ENCODE peak calls at places on chromosomes 6 and 20, in eight cellular contexts. One of them, this sample, is unnamed.

GRCh38 chr6:81171991-81172740 is 580.3 kb downstream of the TENT5A start:
- DNase-seq in IMR-90: peak; percentile 36
- DNase-seq in fibroblast of lung: peak; percentile 53
- DNase-seq in AG09309: no peak
- DNase-seq in fibroblast of mammary gland: peak; percentile 71
- DNase-seq in WERI-Rb-1: no peak
- DNase-seq in BJ: no peak
- DNase-seq in HL-60: no peak
- DNase-seq in this sample: peak; percentile 9

GRCh38 chr6:132695773-132696172 is 18.1 kb downstream of the VNN1 start:
- DNase-seq in fibroblast of mammary gland: no peak
- DNase-seq in BJ: no peak
- DNase-seq in HL-60: no peak
- DNase-seq in AG09309: no peak
- DNase-seq in IMR-90: no peak
- DNase-seq in WERI-Rb-1: no peak
- DNase-seq in fibroblast of lung: no peak
- DNase-seq in this sample: no peak

GRCh38 chr6:113103618-113104390 is 753.3 kb upstream of the MARCKS start:
- DNase-seq in fibroblast of lung: peak; percentile 78
- DNase-seq in WERI-Rb-1: no peak
- DNase-seq in AG09309: peak; percentile 88
- DNase-seq in IMR-90: peak; percentile 74
- DNase-seq in BJ: peak; percentile 62
- DNase-seq in HL-60: no peak
- DNase-seq in fibroblast of mammary gland: peak; percentile 87
- DNase-seq in this sample: peak; percentile 66

GRCh38 chr20:58106143-58106750 is 122.2 kb downstream of the ANKRD60 start:
- DNase-seq in AG09309: no peak
- DNase-seq in IMR-90: no peak
- DNase-seq in fibroblast of mammary gland: no peak
- DNase-seq in fibroblast of lung: no peak
- DNase-seq in WERI-Rb-1: no peak
- DNase-seq in BJ: no peak
- DNase-seq in HL-60: no peak
- DNase-seq in this sample: no peak

GRCh38 chr6:135884136-135884535 is 32.6 kb downstream of the PDE7B start:
- DNase-seq in fibroblast of mammary gland: no peak
- DNase-seq in IMR-90: no peak
- DNase-seq in BJ: no peak
- DNase-seq in WERI-Rb-1: no peak
- DNase-seq in HL-60: no peak
- DNase-seq in AG09309: no peak
- DNase-seq in fibroblast of lung: no peak
- DNase-seq in this sample: no peak

GRCh38 chr6:110636776-110637175 is 160.4 kb upstream of the SLC22A16 start:
- DNase-seq in fibroblast of lung: no peak
- DNase-seq in fibroblast of mammary gland: no peak
- DNase-seq in WERI-Rb-1: no peak
- DNase-seq in AG09309: no peak
- DNase-seq in HL-60: no peak
- DNase-seq in BJ: no peak
- DNase-seq in IMR-90: no peak
- DNase-seq in this sample: no peak

GRCh38 chr6:22653980-22654610 is 84.7 kb downstream of the HDGFL1 start:
- DNase-seq in AG09309: no peak
- DNase-seq in BJ: no peak
- DNase-seq in HL-60: no peak
- DNase-seq in IMR-90: no peak
- DNase-seq in fibroblast of mammary gland: no peak
- DNase-seq in WERI-Rb-1: no peak
- DNase-seq in fibroblast of lung: no peak
- DNase-seq in this sample: no peak

GRCh38 chr20:2557873-2558580 is 21.7 kb downstream of the TMC2 start:
- DNase-seq in AG09309: no peak
- DNase-seq in HL-60: no peak
- DNase-seq in WERI-Rb-1: no peak
- DNase-seq in fibroblast of lung: no peak
- DNase-seq in IMR-90: no peak
- DNase-seq in fibroblast of mammary gland: no peak
- DNase-seq in BJ: no peak
- DNase-seq in this sample: no peak

GRCh38 chr20:63580796-63581461 is 6.9 kb upstream of the HELZ2 start:
- DNase-seq in AG09309: peak; percentile 13
- DNase-seq in WERI-Rb-1: peak; percentile 81
- DNase-seq in HL-60: no peak
- DNase-seq in BJ: no peak
- DNase-seq in IMR-90: peak; percentile 54
- DNase-seq in fibroblast of mammary gland: peak; percentile 60
- DNase-seq in fibroblast of lung: peak; percentile 44
- DNase-seq in this sample: no peak

GRCh38 chr6:106165885-106166485 is 79.8 kb downstream of the PRDM1 start:
- DNase-seq in IMR-90: peak; percentile 77
- DNase-seq in HL-60: no peak
- DNase-seq in fibroblast of mammary gland: peak; percentile 53
- DNase-seq in fibroblast of lung: peak; percentile 66
- DNase-seq in AG09309: no peak
- DNase-seq in BJ: no peak
- DNase-seq in WERI-Rb-1: no peak
- DNase-seq in this sample: no peak

GRCh38 chr6:54847799-54848597 is 1.4 kb downstream of the FAM83B start:
- DNase-seq in AG09309: peak; percentile 24
- DNase-seq in BJ: peak; percentile 6
- DNase-seq in fibroblast of mammary gland: peak; percentile 38
- DNase-seq in fibroblast of lung: peak; percentile 46
- DNase-seq in IMR-90: peak; percentile 74
- DNase-seq in HL-60: no peak
- DNase-seq in WERI-Rb-1: no peak
- DNase-seq in this sample: no peak
- H3K4me3 ChIP-seq in AG09309: no peak overlapping the region
- H3K4me3 ChIP-seq in BJ: no peak overlapping the region
- H3K4me3 ChIP-seq in fibroblast of mammary gland: no peak overlapping the region
- H3K4me3 ChIP-seq in fibroblast of lung: no peak overlapping the region
- H3K4me3 ChIP-seq in IMR-90: no peak overlapping the region
- H3K4me3 ChIP-seq in HL-60: no peak overlapping the region
- H3K4me3 ChIP-seq in WERI-Rb-1: no peak overlapping the region
- H3K4me3 ChIP-seq in this sample: no peak overlapping the region

DNA sequence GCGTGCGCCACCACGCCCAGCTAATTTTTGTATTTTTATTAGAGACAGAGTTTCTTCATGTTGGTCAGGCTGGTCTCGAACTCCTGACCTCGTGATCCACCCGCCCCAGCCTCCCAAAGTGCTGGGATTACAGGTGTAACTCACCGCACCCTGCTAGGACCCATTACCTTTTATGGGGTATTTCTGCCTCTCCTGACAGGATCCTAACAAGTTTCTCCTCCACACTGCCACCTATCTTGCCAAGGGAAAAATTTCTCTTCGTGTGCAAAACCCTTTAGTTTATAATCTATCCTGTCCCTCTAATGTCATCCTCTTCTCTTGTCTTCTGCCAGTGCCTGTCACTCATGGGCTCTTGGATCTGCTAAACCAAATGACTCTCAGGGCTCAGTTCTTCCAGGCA is 1.9 kb downstream of the STMND1 start:
- DNase-seq in fibroblast of lung: no peak
- DNase-seq in HL-60: no peak
- DNase-seq in BJ: no peak
- DNase-seq in AG09309: no peak
- DNase-seq in IMR-90: no peak
- DNase-seq in fibroblast of mammary gland: no peak
- DNase-seq in WERI-Rb-1: no peak
- DNase-seq in this sample: no peak
- TF ChIP-seq CTCF in fibroblast of lung: no peak
- TF ChIP-seq CTCF in HL-60: no peak
- TF ChIP-seq CTCF in BJ: peak; percentile 22
- TF ChIP-seq CTCF in AG09309: peak; percentile 21
- TF ChIP-seq CTCF in IMR-90: peak; percentile 22
- TF ChIP-seq CTCF in fibroblast of mammary gland: peak; percentile 25
- TF ChIP-seq CTCF in WERI-Rb-1: peak; percentile 38
- TF ChIP-seq CTCF in this sample: peak; percentile 16

GRCh38 chr6:144063744-144064401 is 31.5 kb downstream of the SF3B5 start:
- DNase-seq in AG09309: no peak
- DNase-seq in HL-60: peak; percentile 69
- DNase-seq in fibroblast of lung: no peak
- DNase-seq in IMR-90: no peak
- DNase-seq in WERI-Rb-1: peak; percentile 93
- DNase-seq in fibroblast of mammary gland: peak; percentile 4
- DNase-seq in BJ: no peak
- DNase-seq in this sample: no peak

GRCh38 chr6:144063246-144063743 is 32.1 kb downstream of the SF3B5 start:
- DNase-seq in BJ: no peak
- DNase-seq in IMR-90: no peak
- DNase-seq in WERI-Rb-1: peak; percentile 77
- DNase-seq in HL-60: no peak
- DNase-seq in AG09309: no peak
- DNase-seq in fibroblast of lung: no peak
- DNase-seq in fibroblast of mammary gland: no peak
- DNase-seq in this sample: no peak

GRCh38 chr6:144066255-144066654 is 29.1 kb downstream of the SF3B5 start:
- DNase-seq in HL-60: no peak
- DNase-seq in fibroblast of mammary gland: no peak
- DNase-seq in BJ: no peak
- DNase-seq in WERI-Rb-1: no peak
- DNase-seq in IMR-90: no peak
- DNase-seq in AG09309: no peak
- DNase-seq in fibroblast of lung: no peak
- DNase-seq in this sample: no peak

GRCh38 chr6:144064402-144064830 is 31.0 kb downstream of the SF3B5 start:
- DNase-seq in HL-60: no peak
- DNase-seq in BJ: no peak
- DNase-seq in AG09309: no peak
- DNase-seq in WERI-Rb-1: peak; percentile 60
- DNase-seq in fibroblast of mammary gland: no peak
- DNase-seq in fibroblast of lung: no peak
- DNase-seq in IMR-90: no peak
- DNase-seq in this sample: no peak

DNA sequence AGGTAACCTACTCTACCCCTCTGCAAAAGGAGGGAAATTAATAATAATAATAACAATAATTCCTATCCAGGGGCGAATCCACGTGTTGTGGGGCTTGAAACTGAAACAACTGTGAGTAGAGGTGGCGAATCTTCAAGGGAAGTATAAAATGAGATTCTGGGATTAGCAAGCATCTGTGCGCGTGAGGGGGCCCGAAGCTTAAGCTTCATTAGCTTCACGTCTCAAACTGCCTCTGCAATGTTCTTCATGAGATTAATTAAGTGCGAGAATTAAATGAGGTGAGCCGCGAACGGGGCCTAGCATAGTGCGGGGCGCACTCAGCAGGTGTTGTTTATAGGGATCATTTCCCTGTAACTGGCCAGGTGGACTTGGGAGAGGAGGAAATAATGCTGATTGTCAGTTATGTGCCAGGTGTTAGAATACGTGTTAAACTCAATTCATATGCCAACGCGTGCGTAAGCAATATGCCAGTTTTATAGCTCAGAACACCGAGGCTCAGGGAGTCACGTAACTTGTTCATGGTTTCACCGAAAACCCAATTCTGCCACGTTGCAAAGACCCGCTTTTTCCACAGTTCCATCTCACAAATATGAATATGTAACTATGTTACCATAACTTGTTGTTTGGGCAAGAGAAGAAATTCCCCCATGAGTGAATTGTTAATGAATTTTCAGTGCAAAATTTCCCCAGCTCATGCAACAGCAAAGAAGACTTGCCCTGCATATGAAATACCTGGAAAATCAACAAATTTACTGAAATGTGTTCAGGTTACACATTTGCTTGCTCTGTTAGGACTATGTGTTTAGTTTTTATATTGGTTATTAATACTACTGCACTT is 30.3 kb downstream of the SF3B5 start:
- DNase-seq in HL-60: no peak
- DNase-seq in WERI-Rb-1: peak; percentile 70
- DNase-seq in BJ: no peak
- DNase-seq in fibroblast of mammary gland: no peak
- DNase-seq in IMR-90: no peak
- DNase-seq in AG09309: no peak
- DNase-seq in fibroblast of lung: peak; percentile 5
- DNase-seq in this sample: no peak
- H3K4me3 ChIP-seq in HL-60: peak overlapping the region; percentile 79
- H3K4me3 ChIP-seq in WERI-Rb-1: peak overlapping the region; percentile 80
- H3K4me3 ChIP-seq in BJ: peak overlapping the region; percentile 52
- H3K4me3 ChIP-seq in fibroblast of mammary gland: peak overlapping the region; percentile 51
- H3K4me3 ChIP-seq in IMR-90: peak overlapping the region; percentile 50
- H3K4me3 ChIP-seq in AG09309: peak overlapping the region; percentile 49
- H3K4me3 ChIP-seq in fibroblast of lung: peak overlapping the region; percentile 60
- H3K4me3 ChIP-seq in this sample: peak overlapping the region; percentile 49

GRCh38 chr6:85864453-85865401 is 222.0 kb upstream of the SYNCRIP start:
- DNase-seq in HL-60: no peak
- DNase-seq in AG09309: no peak
- DNase-seq in fibroblast of lung: peak; percentile 55
- DNase-seq in fibroblast of mammary gland: peak; percentile 34
- DNase-seq in IMR-90: peak; percentile 31
- DNase-seq in WERI-Rb-1: no peak
- DNase-seq in BJ: no peak
- DNase-seq in this sample: no peak
- TF ChIP-seq CTCF in HL-60: no peak
- TF ChIP-seq CTCF in AG09309: peak; percentile 15
- TF ChIP-seq CTCF in fibroblast of lung: peak; percentile 28
- TF ChIP-seq CTCF in fibroblast of mammary gland: peak; percentile 8
- TF ChIP-seq CTCF in IMR-90: peak; percentile 13
- TF ChIP-seq CTCF in WERI-Rb-1: no peak
- TF ChIP-seq CTCF in BJ: peak; percentile 18
- TF ChIP-seq CTCF in this sample: no peak

DNA sequence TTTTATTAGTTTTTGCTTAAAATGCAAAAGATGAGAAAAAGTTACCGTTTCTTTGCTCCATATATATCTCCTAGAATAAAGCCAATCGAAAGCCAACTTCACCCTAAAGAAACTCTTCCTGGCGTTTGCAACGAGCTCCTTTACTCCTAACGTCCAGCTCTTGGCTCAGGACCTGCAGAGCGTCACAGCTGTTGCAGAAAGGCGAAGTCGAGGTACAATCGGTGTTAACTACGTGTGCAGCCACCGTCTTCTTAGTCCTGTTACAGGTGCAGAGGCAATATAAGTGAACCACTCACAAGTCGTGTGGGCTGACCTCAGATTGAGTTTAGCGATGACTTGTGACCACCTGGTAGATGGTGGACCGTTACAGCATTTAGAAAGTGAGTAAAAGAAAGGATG is 113.1 kb downstream of the TRIM27 start:
- DNase-seq in fibroblast of mammary gland: no peak
- DNase-seq in AG09309: no peak
- DNase-seq in WERI-Rb-1: no peak
- DNase-seq in BJ: no peak
- DNase-seq in HL-60: no peak
- DNase-seq in IMR-90: no peak
- DNase-seq in fibroblast of lung: no peak
- DNase-seq in this sample: no peak
- H3K4me3 ChIP-seq in fibroblast of mammary gland: peak overlapping the region; percentile 54
- H3K4me3 ChIP-seq in AG09309: peak overlapping the region; percentile 49
- H3K4me3 ChIP-seq in WERI-Rb-1: no peak overlapping the region
- H3K4me3 ChIP-seq in BJ: peak overlapping the region; percentile 14
- H3K4me3 ChIP-seq in HL-60: peak overlapping the region; percentile 40
- H3K4me3 ChIP-seq in IMR-90: peak overlapping the region; percentile 42
- H3K4me3 ChIP-seq in fibroblast of lung: no peak overlapping the region
- H3K4me3 ChIP-seq in this sample: peak overlapping the region; percentile 32

This sample was measured in HFF-Myc.